ENCODE peak calls at places on chromosomes 4 and X, in seven cellular contexts. D is uterus, F is right cardiac atrium, P is esophagus squamous epithelium, R is fibroblast of lung, B is Peyer's patch, S is K562. X is an unnamed sample.

GRCh38 chr4:110454456-110454855 is 21.5 kb upstream of the ENPEP start:
- DNase-seq in D (no peak), F (no peak), P (no peak), R (no peak), B (no peak), S (no peak), X (no peak)

GRCh38 chr4:40058121-40058520 is 1.5 kb downstream of the N4BP2 start:
- DNase-seq in D (no peak), F (no peak), P (no peak), R (no peak), B (no peak), S (no peak), X (no peak)

GRCh38 chr4:188976644-188977115 is 837.4 kb downstream of the TRIML1 start:
- DNase-seq in D (no peak), F (no peak), P (no peak), R (peak; percentile 76), B (no peak), S (no peak), X (no peak)

GRCh38 chr4:147735413-147736301 is 3.8 kb downstream of the ARHGAP10 start:
- DNase-seq in D (no peak), F (no peak), P (no peak), R (peak; percentile 40), B (no peak), S (no peak), X (no peak)

GRCh38 chr4:3291969-3292570 is 751 bp upstream of the RGS12 start:
- DNase-seq in D (peak; percentile 57), F (peak; percentile 75), P (no peak), R (no peak), B (peak; percentile 41), S (peak; percentile 53), X (no peak)

GRCh38 chr4:113758361-113758760 is 3.2 kb downstream of the CAMK2D start:
- DNase-seq in D (no peak), F (no peak), P (no peak), R (peak; percentile 87), B (no peak), S (no peak), X (no peak)

GRCh38 chr4:62431513-62431912 is 1231.4 kb downstream of the ADGRL3 start:
- DNase-seq in D (no peak), F (no peak), P (no peak), R (no peak), B (no peak), S (no peak), X (no peak)

GRCh38 chrX:109954333-109954732 is 48.6 kb upstream of the TMEM164 start:
- DNase-seq in D (no peak), F (no peak), P (no peak), R (peak; percentile 42), B (no peak), S (no peak), X (no peak)

GRCh38 chr4:130753926-130754325 is 1658.0 kb downstream of the C4orf33 start:
- DNase-seq in D (no peak), F (no peak), P (no peak), R (no peak), B (no peak), S (no peak), X (no peak)

GRCh38 chr4:82372874-82373815 is 646 bp downstream of the HNRNPD start:
- DNase-seq in D (peak; percentile 71), F (peak; percentile 77), P (peak; percentile 3), R (peak; percentile 69), B (peak; percentile 78), S (peak; percentile 61), X (peak; percentile 21)

GRCh38 chr4:83629945-83630684 is 94.2 kb downstream of the GPAT3 start:
- DNase-seq in D (peak; percentile 49), F (peak; percentile 28), P (no peak), R (peak; percentile 78), B (no peak), S (peak; percentile 84), X (no peak)

GRCh38 chr4:15755321-15755750 is 22.8 kb upstream of the CD38 start:
- DNase-seq in D (no peak), F (no peak), P (no peak), R (peak; percentile 84), B (no peak), S (no peak), X (no peak)

GRCh38 chr4:10184051-10184450 is 67.5 kb upstream of the WDR1 start:
- DNase-seq in D (no peak), F (no peak), P (no peak), R (no peak), B (no peak), S (no peak), X (no peak)

GRCh38 chr4:73919691-73920090 is 50.5 kb downstream of the CXCL1 start:
- DNase-seq in D (no peak), F (no peak), P (no peak), R (peak; percentile 91), B (no peak), S (no peak), X (no peak)

GRCh38 chrX:152904151-152905080 is 6.5 kb downstream of the ZNF185 start:
- DNase-seq in D (peak; percentile 42), F (no peak), P (no peak), R (peak; percentile 70), B (peak; percentile 28), S (peak; percentile 74), X (no peak)

GRCh38 chr4:104969394-104970066 is 177.1 kb upstream of the TET2 start:
- DNase-seq in D (no peak), F (no peak), P (no peak), R (no peak), B (no peak), S (no peak), X (no peak)

GRCh38 chr4:84803720-84804119 is 162.8 kb downstream of the WDFY3 start:
- DNase-seq in D (no peak), F (no peak), P (no peak), R (peak; percentile 48), B (no peak), S (no peak), X (no peak)

DNA sequence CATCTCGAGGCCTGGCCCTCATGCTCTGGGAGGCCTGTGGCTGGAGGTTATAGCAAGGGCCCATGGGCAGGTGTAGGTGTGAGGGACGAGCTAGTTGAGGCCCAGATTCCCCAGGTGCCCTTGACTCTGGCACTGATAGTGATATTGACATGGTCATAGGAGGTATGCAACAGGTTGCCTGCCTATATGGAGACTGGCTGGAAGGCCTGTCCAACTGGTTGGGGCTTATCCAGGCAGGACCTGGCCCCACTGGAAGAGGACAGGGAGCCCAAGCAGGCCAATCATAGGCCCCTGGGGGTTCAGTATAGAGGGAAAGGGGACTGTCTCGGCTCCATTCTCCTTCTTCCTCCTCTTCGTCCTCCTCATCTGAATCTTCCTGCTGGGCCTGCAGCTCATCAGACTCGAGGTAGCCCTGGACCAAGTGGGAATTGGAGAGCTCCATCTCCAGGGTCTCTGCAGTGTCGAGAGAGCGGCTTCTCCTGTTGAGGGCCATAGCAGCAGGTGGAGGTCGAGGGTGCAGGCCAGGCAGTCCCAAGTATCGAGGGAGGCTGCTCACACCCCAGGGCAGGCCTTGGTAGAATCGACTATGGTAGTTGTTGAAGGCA is 15.3 kb downstream of the AMER1 start:
- DNase-seq in D (no peak), F (no peak), P (no peak), R (no peak), B (no peak), S (no peak), X (no peak)
- H3K9me3 ChIP-seq in D (no peaks in the 10 kb centered on the region), F (no peaks in the 10 kb centered on the region), P (no peaks in the 10 kb centered on the region), R (no peaks in the 10 kb centered on the region), B (no peaks in the 10 kb centered on the region), S (no peaks in the 10 kb centered on the region), X (no peaks in the 10 kb centered on the region)

GRCh38 chrX:889966-890651 is 259.5 kb downstream of the SHOX start:
- DNase-seq in D (no peak), F (no peak), P (no peak), R (no peak), B (no peak), S (no peak), X (no peak)
- H3K9me3 ChIP-seq in D (no peaks in the 10 kb centered on the region), F (peaks cover 5% of the 10 kb centered on the region), P (no peaks in the 10 kb centered on the region), R (no peaks in the 10 kb centered on the region), B (no peaks in the 10 kb centered on the region), S (no peaks in the 10 kb centered on the region), X (no peaks in the 10 kb centered on the region)

GRCh38 chrX:2324116-2324515 is 176.7 kb downstream of the DHRSX start:
- DNase-seq in D (no peak), F (no peak), P (no peak), R (no peak), B (no peak), S (no peak), X (no peak)
- H3K9me3 ChIP-seq in D (no peaks in the 10 kb centered on the region), F (no peaks in the 10 kb centered on the region), P (no peaks in the 10 kb centered on the region), R (no peaks in the 10 kb centered on the region), B (no peaks in the 10 kb centered on the region), S (no peaks in the 10 kb centered on the region), X (no peaks in the 10 kb centered on the region)

GRCh38 chr4:47835489-47835888 is 2.4 kb downstream of the CORIN start:
- DNase-seq in D (no peak), F (no peak), P (no peak), R (peak; percentile 45), B (no peak), S (no peak), X (no peak)
- H3K9me3 ChIP-seq in D (no peaks in the 10 kb centered on the region), F (no peaks in the 10 kb centered on the region), P (no peaks in the 10 kb centered on the region), R (no peaks in the 10 kb centered on the region), B (no peaks in the 10 kb centered on the region), S (no peaks in the 10 kb centered on the region), X (no peaks in the 10 kb centered on the region)

X was measured in T-helper 17 cell.